ENCODE peak calls at places on chromosomes 12 and 14, in four cellular contexts. D is fibroblast of pulmonary artery; Q is activated T-cell treated with anti-CD3 and anti-CD28 coated beads, Interleukin-2, amount 50 U/mL, for 72 hours; K is GM18507. V is an unnamed sample.

GRCh38 chr12:66304296-66304915 is 2.1 kb downstream of the HELB start:
- DNase-seq in Q (no peak), D (no peak), K (no peak), V (no peak)

GRCh38 chr12:9334026-9334692 is 126.0 kb upstream of the PZP start:
- DNase-seq in Q (no peak), K (no peak), D (no peak), V (no peak)

GRCh38 chr12:29509503-29509902 is 12.0 kb upstream of the OVCH1 start:
- DNase-seq in Q (no peak), K (no peak), D (no peak), V (no peak)

GRCh38 chr12:114746297-114747074 is 62.5 kb upstream of the TBX3 start:
- DNase-seq in Q (no peak), D (peak), K (no peak), V (no peak)

GRCh38 chr12:99553461-99553860 is 94.1 kb upstream of the GARIN6 start:
- DNase-seq in D (no peak), Q (no peak), K (no peak), V (no peak)

GRCh38 chr12:130433411-130433810 is 95.7 kb downstream of the PIWIL1 start:
- DNase-seq in D (no peak), K (no peak), Q (no peak), V (no peak)

GRCh38 chr12:6235906-6236640 is 35.9 kb downstream of the CD9 start:
- DNase-seq in Q (no peak), K (no peak), D (no peak), V (no peak)

GRCh38 chr14:62662811-62663477 is 382.3 kb downstream of the KCNH5 start:
- DNase-seq in K (no peak), D (peak), Q (no peak), V (no peak)

GRCh38 chr14:20343855-20344205 is 395 bp downstream of the PARP2 start:
- DNase-seq in Q (no peak), K (no peak), D (peak), V (no peak)

GRCh38 chr14:75982724-75983358 is 1.0 kb upstream of the TGFB3 start:
- DNase-seq in Q (no peak), K (no peak), D (peak), V (peak)

GRCh38 chr12:1471224-1471623 is 123.2 kb downstream of the FBXL14 start:
- DNase-seq in D (no peak), K (no peak), Q (no peak), V (no peak)

GRCh38 chr14:51533160-51533559 is 118.5 kb upstream of the FRMD6 start:
- DNase-seq in Q (no peak), D (no peak), K (no peak), V (peak)

GRCh38 chr14:24783791-24784190 is 149.8 kb upstream of the GZMB start:
- DNase-seq in Q (no peak), K (no peak), D (no peak), V (no peak)

GRCh38 chr12:22321018-22321605 is 13.4 kb downstream of the ST8SIA1 start:
- DNase-seq in D (no peak), Q (no peak), K (no peak), V (no peak)

GRCh38 chr14:56659964-56660551 is 80.5 kb downstream of the TMEM260 start:
- DNase-seq in Q (no peak), D (peak), K (peak), V (peak)

GRCh38 chr12:48075833-48076232 is 30.0 kb downstream of the SENP1 start:
- DNase-seq in K (no peak), D (no peak), Q (no peak), V (no peak)

GRCh38 chr14:66508547-66508845 is 549 bp downstream of the GPHN start:
- DNase-seq in D (no peak), Q (no peak), K (no peak), V (no peak)

GRCh38 chr12:8644345-8645248 is 18.0 kb downstream of the MFAP5 start:
- DNase-seq in Q (peak), K (no peak), D (no peak), V (no peak)

GRCh38 chr12:66288121-66288520 is 14.2 kb upstream of the HELB start:
- DNase-seq in K (no peak), D (no peak), Q (peak), V (no peak)

GRCh38 chr14:91858536-91859275 is 8.6 kb downstream of the TC2N start:
- DNase-seq in D (peak), K (no peak), Q (peak), V (peak)

GRCh38 chr12:106585862-106586534 is 3.2 kb downstream of the RFX4 start:
- DNase-seq in D (no peak), K (no peak), Q (no peak), V (no peak)

GRCh38 chr14:104131968-104132732 is 6.2 kb upstream of the KIF26A start:
- DNase-seq in D (no peak), K (no peak), Q (no peak), V (no peak)

GRCh38 chr12:32819424-32819823 is 63.7 kb upstream of the YARS2 start:
- DNase-seq in D (no peak), Q (no peak), K (no peak), V (no peak)

GRCh38 chr12:3077572-3078081 is 448 bp downstream of the TSPAN9 start:
- DNase-seq in D (peak), Q (no peak), K (no peak), V (no peak)

GRCh38 chr12:99153283-99153682 is 494.3 kb upstream of the GARIN6 start:
- DNase-seq in D (no peak), K (no peak), Q (no peak), V (no peak)

GRCh38 chr12:108666326-108666995 is 32.8 kb upstream of the SELPLG start:
- DNase-seq in D (peak), Q (no peak), K (no peak), V (no peak)

GRCh38 chr14:21256539-21257394 is 12.5 kb downstream of the HNRNPC start:
- DNase-seq in D (no peak), K (no peak), Q (no peak), V (no peak)

GRCh38 chr12:131494141-131494733 is 216.7 kb upstream of the SFSWAP start:
- DNase-seq in Q (no peak), D (no peak), K (no peak), V (no peak)

GRCh38 chr12:113298861-113299545 is 35.9 kb downstream of the SLC8B1 start:
- DNase-seq in D (no peak), K (no peak), Q (no peak), V (no peak)

GRCh38 chr14:80378084-80378483 is 166.8 kb upstream of the DIO2 start:
- DNase-seq in D (no peak), K (no peak), Q (no peak), V (no peak)

GRCh38 chr14:52043690-52044089 is 25.2 kb downstream of the NID2 start:
- DNase-seq in K (peak), Q (peak), D (no peak), V (peak)

GRCh38 chr14:74064883-74065282 is 19.4 kb downstream of the ALDH6A1 start:
- DNase-seq in D (peak), Q (no peak), K (no peak), V (peak)

GRCh38 chr12:46553911-46554310 is 181.3 kb upstream of the SLC38A2 start:
- DNase-seq in D (no peak), K (no peak), Q (no peak), V (no peak)